ENCODE peak calls at places on chromosomes 5 and 9, in ten cellular contexts. N is AG04450, T is WERI-Rb-1, L is ovary, X is neural crest cell, U is fibroblast of mammary gland, H is retinal pigment epithelial cell, J is fibroblast of pulmonary artery, K is glutamatergic neuron, E is PC-9. W is an unnamed sample.
A peak's percentile ranks its signal among the peaks of the same experiment; 100 is the strongest.

GRCh38 chr5:6358434-6358820 is 19.9 kb downstream of the MED10 start:
- DNase-seq in N (no peak), T (no peak), L (no peak), X (no peak), U (no peak), H (no peak), J (no peak), K (no peak), E (no peak), W (no peak)

GRCh38 chr5:129716235-129717030 is 31.5 kb upstream of the MINAR2 start:
- DNase-seq in N (no peak), T (no peak), L (no peak), X (no peak), U (peak; percentile 52), H (no peak), J (no peak), K (no peak), E (no peak), W (peak; percentile 21)

GRCh38 chr5:643351-643801 is 31.2 kb downstream of the CEP72 start:
- DNase-seq in N (no peak), T (no peak), L (no peak), X (no peak), U (no peak), H (no peak), J (no peak), K (no peak), E (no peak), W (no peak)

GRCh38 chr9:34185778-34186551 is 7.1 kb downstream of the UBAP1 start:
- DNase-seq in N (peak; percentile 45), T (no peak), L (peak; percentile 43), X (no peak), U (peak; percentile 98), H (peak; percentile 99), J (peak; percentile 91), K (no peak), E (peak; percentile 25), W (peak; percentile 96)

GRCh38 chr5:27944471-27944870 is 906.1 kb upstream of the CDH9 start:
- DNase-seq in N (no peak), T (no peak), L (no peak), X (no peak), U (no peak), H (no peak), J (no peak), K (no peak), E (no peak), W (no peak)

GRCh38 chr9:112028242-112029221 is 131.9 kb downstream of the UGCG start:
- DNase-seq in N (no peak), T (no peak), L (no peak), X (no peak), U (no peak), H (no peak), J (no peak), K (no peak), E (no peak), W (no peak)

GRCh38 chr5:172235132-172235780 is 41.3 kb downstream of the EFCAB9 start:
- DNase-seq in N (no peak), T (no peak), L (no peak), X (no peak), U (peak; percentile 10), H (no peak), J (peak; percentile 14), K (no peak), E (no peak), W (no peak)

GRCh38 chr5:41790038-41790776 is 80.0 kb downstream of the OXCT1 start:
- DNase-seq in N (no peak), T (no peak), L (no peak), X (no peak), U (peak; percentile 78), H (no peak), J (no peak), K (no peak), E (no peak), W (no peak)

GRCh38 chr5:142296914-142297417 is 27.9 kb downstream of the SPRY4 start:
- DNase-seq in N (peak; percentile 54), T (no peak), L (no peak), X (no peak), U (no peak), H (peak; percentile 85), J (peak; percentile 95), K (no peak), E (no peak), W (no peak)

GRCh38 chr5:171688696-171689495 is 96.7 kb upstream of the SMIM23 start:
- DNase-seq in N (no peak), T (no peak), L (no peak), X (no peak), U (no peak), H (peak; percentile 81), J (no peak), K (no peak), E (no peak), W (no peak)

GRCh38 chr9:94511134-94511942 is 43.5 kb upstream of the PCAT7 start:
- DNase-seq in N (no peak), T (no peak), L (no peak), X (no peak), U (no peak), H (no peak), J (peak; percentile 0), K (no peak), E (no peak), W (no peak)

GRCh38 chr5:76684756-76685594 is 31.0 kb upstream of the F2R start:
- DNase-seq in N (no peak), T (no peak), L (no peak), X (no peak), U (no peak), H (no peak), J (no peak), K (no peak), E (no peak), W (no peak)

GRCh38 chr9:81815781-81816180 is 112.4 kb upstream of the SPATA31D4 start:
- DNase-seq in N (no peak), T (no peak), L (no peak), X (no peak), U (no peak), H (no peak), J (no peak), K (no peak), E (no peak), W (no peak)

GRCh38 chr5:94885931-94886330 is 267.5 kb downstream of the SLF1 start:
- DNase-seq in N (no peak), T (peak; percentile 7), L (no peak), X (no peak), U (no peak), H (no peak), J (no peak), K (no peak), E (no peak), W (no peak)

GRCh38 chr9:70105142-70105541 is 61.5 kb downstream of the MAMDC2 start:
- DNase-seq in N (no peak), T (no peak), L (no peak), X (no peak), U (no peak), H (no peak), J (no peak), K (no peak), E (no peak), W (no peak)

DNA sequence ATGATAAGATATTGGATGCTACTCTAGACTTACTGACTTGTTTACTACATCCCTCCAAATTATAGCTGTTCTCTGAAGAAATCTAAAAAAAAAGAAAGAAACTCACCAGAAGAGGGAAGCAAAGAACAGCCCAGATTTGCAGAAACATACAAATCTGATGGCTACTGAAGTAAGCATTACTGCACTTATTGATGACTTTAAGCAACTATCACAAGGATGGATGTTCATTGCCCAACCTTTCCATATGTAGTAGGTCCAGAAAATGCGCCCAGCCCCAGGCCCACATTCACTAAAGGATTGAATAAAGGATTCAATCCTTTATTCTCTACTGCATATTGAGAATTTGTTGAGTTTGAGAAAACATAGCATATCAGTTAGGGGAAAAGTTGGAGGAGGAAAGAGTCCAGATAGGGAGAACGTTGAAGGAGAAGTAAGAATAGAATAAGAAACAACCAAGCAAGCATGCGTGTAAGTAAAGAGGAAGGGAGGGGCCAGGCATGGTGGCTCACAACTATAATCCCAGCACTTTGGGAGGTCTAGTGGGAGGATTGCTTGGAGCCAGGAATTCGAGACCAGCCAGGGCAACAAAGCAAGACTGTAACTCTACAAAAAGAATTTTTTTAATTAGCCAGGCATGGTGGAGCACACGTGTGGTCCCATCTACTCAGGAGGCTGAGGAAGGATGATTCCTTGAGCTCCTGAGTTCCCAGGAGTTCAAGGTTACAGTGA is 33.8 kb upstream of the DTWD2 start:
- DNase-seq in N (peak; percentile 15), T (no peak), L (no peak), X (no peak), U (peak; percentile 62), H (peak; percentile 17), J (peak; percentile 70), K (no peak), E (no peak), W (peak; percentile 57)
- TF ChIP-seq CTCF in N (peak; percentile 64), T (peak; percentile 27), L (no peak), X (peak; percentile 55), U (peak; percentile 63), H (peak; percentile 59), J (peak; percentile 58), K (no peak), E (peak; percentile 61), W (peak; percentile 61)

GRCh38 chr9:37404590-37404989 is 17.9 kb upstream of the GRHPR start:
- DNase-seq in N (no peak), T (no peak), L (no peak), X (no peak), U (no peak), H (no peak), J (no peak), K (no peak), E (no peak), W (no peak)
- TF ChIP-seq CTCF in N (no peak), T (no peak), L (no peak), X (no peak), U (no peak), H (no peak), J (no peak), K (no peak), E (no peak), W (no peak)

GRCh38 chr9:75482566-75482965 is 394.3 kb downstream of the OSTF1 start:
- DNase-seq in N (no peak), T (no peak), L (no peak), X (no peak), U (no peak), H (no peak), J (no peak), K (no peak), E (no peak), W (peak; percentile 3)
- TF ChIP-seq CTCF in N (no peak), T (no peak), L (no peak), X (no peak), U (no peak), H (no peak), J (no peak), K (no peak), E (no peak), W (no peak)

DNA sequence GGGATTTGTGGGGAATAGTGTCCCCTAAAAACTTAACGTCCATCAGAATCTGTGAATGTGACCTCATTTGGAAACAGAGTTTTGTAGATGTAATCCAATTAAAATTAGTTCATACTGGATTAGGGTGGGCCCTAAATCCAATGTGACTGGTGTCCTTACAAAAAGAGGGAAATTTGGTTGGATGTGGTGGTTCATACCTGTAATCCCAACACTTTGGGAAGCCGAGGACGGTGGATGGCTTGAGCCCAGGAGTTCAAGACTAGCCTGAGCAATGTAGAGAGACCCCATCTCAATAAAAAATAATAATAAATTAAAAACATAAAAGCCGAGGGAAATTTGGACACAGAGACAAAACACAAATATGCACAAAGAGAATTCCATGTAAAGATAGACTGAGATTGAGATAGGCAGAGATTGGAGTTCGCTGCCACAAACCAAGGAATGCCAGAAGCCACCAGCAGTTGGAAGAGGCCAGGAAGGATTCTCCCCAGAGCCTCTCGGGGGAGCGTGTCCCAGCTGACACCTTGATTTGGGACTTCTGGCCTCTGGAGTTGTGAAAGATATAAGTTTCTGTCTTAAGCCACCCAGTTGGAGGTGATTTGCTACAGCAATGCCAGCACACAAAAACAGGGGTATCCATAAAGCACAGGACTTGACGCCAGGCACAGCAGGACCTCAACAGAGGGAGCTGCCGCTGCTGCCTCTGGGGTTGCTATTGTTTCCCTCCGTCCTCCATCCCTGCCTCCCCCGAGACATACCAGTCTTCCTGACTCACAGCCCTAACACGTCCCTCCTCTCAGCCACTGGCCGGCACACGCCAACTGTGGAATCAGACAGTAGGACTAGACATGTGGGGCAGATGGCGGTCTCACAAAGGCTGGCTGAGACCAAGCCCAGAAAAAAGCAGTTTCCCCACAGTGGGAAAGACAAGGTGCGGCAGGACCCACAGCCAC is 73.8 kb upstream of the IL17B start:
- DNase-seq in N (peak; percentile 78), T (no peak), L (peak; percentile 74), X (no peak), U (peak; percentile 92), H (peak; percentile 77), J (peak; percentile 96), K (no peak), E (peak; percentile 57), W (peak; percentile 80)
- TF ChIP-seq CTCF in N (peak; percentile 20), T (no peak), L (no peak), X (no peak), U (no peak), H (no peak), J (peak; percentile 26), K (no peak), E (no peak), W (no peak)